ENCODE peak calls at places on chromosomes 1 and 21, in six cellular contexts. F, D, G, C, U and H are unnamed samples.

GRCh38 chr1:188170935-188171334 is 1342.2 kb downstream of the PLA2G4A start:
- DNase-seq in F (no peak), C (no peak), D (no peak), U (no peak), G (no peak), H (no peak)

GRCh38 chr1:31364561-31365255 is 8.2 kb downstream of the FABP3 start:
- DNase-seq in D (no peak), G (no peak), F (no peak), U (no peak), C (no peak), H (no peak)

GRCh38 chr21:34522284-34522683 is 10.3 kb upstream of the KCNE1 start:
- DNase-seq in U (no peak), F (no peak), C (no peak), D (no peak), G (no peak), H (no peak)

GRCh38 chr1:56803561-56804156 is 15.5 kb downstream of the FYB2 start:
- DNase-seq in U (no peak), G (no peak), D (peak), F (peak), C (no peak), H (peak)

GRCh38 chr1:234893725-234894630 is 234.7 kb downstream of the TOMM20 start:
- DNase-seq in D (peak), C (no peak), U (no peak), G (no peak), F (peak), H (no peak)

GRCh38 chr21:17455451-17455850 is 57.4 kb upstream of the CXADR start:
- DNase-seq in F (no peak), C (no peak), U (no peak), D (no peak), G (no peak), H (no peak)

GRCh38 chr1:3772027-3772714 is 378 bp upstream of the SMIM1 start:
- DNase-seq in U (no peak), G (peak), C (peak), F (peak), D (peak), H (no peak)

GRCh38 chr1:31164291-31164690 is 75.4 kb downstream of the NKAIN1 start:
- DNase-seq in F (no peak), D (no peak), C (no peak), G (no peak), U (no peak), H (no peak)

GRCh38 chr1:94887603-94888171 is 39.2 kb downstream of the CNN3 start:
- DNase-seq in C (no peak), F (no peak), D (no peak), G (no peak), U (no peak), H (no peak)

GRCh38 chr1:183544598-183545297 is 45.5 kb downstream of the NCF2 start:
- DNase-seq in G (no peak), F (no peak), D (no peak), U (no peak), C (no peak), H (peak)

DNA sequence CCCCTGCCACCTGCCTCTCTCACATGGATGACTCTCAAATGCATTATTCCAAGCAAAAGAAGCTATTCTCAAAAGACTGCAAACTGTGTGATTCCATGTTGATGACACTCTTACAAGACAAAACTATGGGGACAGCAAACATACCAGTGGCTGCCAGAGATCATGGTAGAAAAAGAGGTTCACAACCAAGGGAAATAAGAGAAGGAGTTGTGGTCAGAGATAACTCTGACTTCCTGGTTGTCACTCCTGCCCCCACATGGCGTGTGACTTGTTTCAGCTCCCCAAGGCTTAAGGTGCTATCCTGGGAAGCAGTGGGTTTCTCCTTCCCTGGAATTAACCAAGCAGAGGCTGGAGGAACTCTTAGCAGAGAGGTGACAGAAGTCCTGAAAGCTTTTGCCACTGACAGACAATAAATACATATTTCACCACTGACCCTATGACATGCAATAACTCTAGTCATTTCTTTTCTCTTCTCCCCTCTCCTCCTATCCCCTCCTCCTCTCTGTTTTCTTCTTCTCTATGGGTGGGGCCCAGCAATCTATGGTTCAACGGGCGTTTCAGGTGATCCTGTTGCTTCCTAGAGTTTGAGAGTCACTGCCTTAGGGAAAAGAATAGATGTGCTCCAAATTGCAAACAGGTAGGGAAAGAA is 185.1 kb downstream of the FCRL5 start:
- DNase-seq in D (no peak), U (no peak), G (no peak), C (no peak), F (no peak), H (no peak)
- H3K4me3 ChIP-seq in D (no peak), U (no peak), G (no peak), C (no peak), F (no peak), H (no peak)

DNA sequence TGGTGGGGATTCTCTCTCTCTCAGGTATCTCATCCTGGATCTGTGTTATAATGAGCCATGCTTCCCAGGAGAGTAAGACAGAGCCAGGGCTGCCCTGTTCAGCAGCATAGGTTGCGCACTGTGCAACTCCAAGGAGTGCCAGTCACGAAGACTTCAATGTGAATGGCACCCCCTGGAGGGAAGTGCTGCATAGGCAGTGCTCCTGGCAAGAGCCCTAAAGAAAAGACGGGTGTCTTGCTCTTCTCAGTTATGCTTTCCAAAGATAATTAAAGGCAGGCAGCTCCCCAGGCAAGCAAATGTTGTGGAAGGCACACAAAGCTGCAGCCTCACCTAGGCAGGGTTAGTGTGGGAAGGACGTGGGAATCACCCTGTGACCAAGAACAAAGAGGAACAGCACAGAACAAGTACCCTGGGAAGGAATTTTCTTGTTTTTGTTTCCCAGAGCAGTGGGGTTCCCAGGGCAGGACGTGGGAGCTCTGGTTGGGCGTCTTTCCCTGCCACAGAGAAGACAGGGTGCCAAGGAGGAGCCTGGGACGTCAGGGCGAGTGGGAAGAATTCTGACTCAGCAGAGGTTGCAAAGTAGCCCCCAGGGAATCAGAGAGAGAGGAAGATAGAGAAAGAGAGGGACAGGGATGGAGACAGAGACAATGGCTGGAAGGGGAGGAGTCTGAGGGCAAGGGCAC is 120.9 kb downstream of the KCNN3 start:
- DNase-seq in F (no peak), D (peak), U (no peak), C (no peak), G (no peak), H (no peak)
- TF ChIP-seq CTCF in F (no peak), D (peak), U (peak), C (no peak), G (peak), H (peak)

GRCh38 chr1:96191165-96191564 is 530.4 kb upstream of the PTBP2 start:
- DNase-seq in G (no peak), D (no peak), F (no peak), C (no peak), U (no peak), H (no peak)
- H3K4me3 ChIP-seq in G (no peak), D (no peak), F (no peak), C (no peak), U (no peak), H (no peak)

DNA sequence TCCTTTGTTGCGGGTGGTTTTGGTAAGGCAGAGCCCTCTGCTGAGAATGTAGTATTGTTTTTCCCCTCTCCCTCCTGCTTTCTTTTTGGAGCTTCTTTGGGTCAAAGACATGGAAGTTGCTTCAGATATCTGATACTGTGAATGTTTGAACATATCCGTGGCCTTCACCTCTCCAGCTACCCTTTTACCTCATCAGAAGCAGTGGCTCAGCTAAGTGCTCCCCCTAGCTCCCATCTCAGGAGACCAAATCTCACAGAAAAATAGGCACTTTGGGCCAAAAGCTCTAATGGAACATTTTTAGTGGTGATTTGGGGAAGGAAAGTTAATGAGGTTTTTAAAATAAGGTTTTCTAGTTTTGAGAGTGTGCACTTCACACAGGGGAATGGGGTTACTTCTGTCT is 6.3 kb downstream of the TMEM200B start:
- DNase-seq in G (no peak), D (no peak), C (no peak), U (no peak), F (no peak), H (no peak)
- TF ChIP-seq CTCF in G (peak), D (no peak), C (peak), U (peak), F (no peak), H (peak)

DNA sequence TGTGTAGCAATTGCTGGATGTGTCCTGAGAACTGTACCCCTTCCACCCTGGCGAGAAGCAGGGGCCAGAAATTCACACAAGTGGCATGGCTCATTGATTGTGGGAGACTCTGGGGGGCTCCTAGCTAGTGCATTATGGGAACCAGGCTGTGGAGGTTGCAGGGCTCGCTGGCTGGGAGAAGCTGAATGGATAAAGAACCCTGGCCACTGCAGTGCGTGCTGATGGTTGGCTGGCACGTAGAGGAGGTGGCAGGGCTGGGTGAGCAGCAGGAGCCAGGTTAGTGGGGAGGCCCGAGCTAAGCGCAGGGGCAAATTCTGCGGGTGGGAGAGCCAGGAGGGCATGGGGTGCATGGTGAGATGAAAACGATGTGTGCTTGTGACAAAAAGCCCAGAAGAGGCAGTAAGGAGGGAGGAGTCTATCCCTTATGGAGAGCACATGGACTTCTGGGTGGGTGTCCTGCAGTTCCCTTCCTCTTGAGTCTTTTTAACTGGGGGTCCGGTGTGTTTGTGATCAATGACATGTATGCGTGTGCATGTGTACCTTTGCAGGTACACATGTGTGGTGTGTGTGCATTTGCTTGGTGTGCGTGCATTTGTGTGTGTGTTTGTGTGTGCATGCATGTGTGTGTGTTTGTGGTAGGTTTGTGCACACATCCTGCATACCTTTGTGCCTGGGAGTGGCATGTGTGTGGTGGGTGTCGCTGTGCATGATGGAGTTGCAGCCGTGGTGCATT is 3.6 kb downstream of the GUK1 start:
- DNase-seq in U (no peak), C (no peak), G (no peak), F (no peak), D (no peak), H (no peak)
- H3K4me3 ChIP-seq in U (no peak), C (no peak), G (no peak), F (no peak), D (no peak), H (no peak)

DNA sequence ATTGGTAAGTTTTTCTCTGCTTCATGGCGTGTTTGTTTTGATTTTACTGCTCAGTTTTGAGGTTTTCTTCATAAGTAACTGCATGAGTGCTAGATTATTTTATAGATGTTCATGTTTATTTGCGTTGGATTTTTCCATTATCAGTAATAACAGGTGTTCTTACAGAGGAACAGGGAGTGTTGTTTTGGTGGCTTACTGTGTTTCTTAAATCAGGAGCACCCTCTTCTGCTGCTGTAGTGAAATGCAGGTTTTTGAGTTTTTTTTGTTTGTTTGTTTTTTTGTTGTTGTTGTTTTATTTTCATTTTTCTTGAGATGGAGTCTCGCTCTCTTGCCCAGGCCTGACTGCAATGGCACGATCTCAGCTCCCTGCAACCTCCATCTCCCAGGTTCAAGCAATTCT is 32.6 kb downstream of the CTBS start:
- DNase-seq in U (no peak), F (no peak), G (no peak), D (peak), C (no peak), H (no peak)
- TF ChIP-seq CTCF in U (no peak), F (no peak), G (peak), D (peak), C (no peak), H (peak)

DNA sequence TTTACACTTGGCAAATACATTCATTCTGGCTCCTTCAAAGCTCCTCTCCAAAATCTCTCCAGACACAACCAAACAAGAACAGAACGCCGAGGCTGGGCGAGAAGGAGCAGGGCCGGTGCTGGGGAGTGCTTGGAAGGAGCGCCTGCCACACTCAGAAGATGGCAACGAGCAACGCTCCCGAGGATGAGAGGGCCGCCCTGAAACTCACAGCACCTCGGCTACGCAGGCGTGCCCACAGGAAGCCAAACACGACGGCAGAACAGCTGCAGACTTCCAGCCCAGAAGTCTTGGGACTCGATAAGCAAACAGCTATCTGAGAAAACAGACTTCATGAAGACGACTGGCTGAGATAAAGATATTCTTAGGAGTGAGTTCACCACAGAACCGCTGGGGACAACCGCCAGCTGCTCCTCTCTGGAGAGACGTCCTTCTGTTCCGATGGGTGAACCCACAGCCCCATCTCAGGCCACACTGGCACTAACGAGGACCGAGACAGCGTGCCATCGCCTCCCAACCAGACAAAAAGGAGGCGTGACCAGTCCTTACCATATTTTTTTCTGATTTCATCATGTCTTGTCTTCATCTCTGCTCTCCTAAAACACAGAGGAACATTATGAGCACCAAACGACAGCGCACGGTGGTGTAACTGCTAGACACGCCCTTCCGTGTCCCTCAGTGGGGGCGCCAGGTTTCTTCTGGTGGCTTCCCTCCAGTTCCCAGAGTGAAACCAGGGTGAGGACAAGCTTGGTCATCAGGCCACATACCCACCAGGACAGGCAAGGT is 18.6 kb downstream of the PTTG1IP start:
- DNase-seq in F (no peak), D (no peak), G (no peak), C (peak), U (no peak), H (no peak)
- H3K4me3 ChIP-seq in F (no peak), D (no peak), G (no peak), C (no peak), U (no peak), H (no peak)

DNA sequence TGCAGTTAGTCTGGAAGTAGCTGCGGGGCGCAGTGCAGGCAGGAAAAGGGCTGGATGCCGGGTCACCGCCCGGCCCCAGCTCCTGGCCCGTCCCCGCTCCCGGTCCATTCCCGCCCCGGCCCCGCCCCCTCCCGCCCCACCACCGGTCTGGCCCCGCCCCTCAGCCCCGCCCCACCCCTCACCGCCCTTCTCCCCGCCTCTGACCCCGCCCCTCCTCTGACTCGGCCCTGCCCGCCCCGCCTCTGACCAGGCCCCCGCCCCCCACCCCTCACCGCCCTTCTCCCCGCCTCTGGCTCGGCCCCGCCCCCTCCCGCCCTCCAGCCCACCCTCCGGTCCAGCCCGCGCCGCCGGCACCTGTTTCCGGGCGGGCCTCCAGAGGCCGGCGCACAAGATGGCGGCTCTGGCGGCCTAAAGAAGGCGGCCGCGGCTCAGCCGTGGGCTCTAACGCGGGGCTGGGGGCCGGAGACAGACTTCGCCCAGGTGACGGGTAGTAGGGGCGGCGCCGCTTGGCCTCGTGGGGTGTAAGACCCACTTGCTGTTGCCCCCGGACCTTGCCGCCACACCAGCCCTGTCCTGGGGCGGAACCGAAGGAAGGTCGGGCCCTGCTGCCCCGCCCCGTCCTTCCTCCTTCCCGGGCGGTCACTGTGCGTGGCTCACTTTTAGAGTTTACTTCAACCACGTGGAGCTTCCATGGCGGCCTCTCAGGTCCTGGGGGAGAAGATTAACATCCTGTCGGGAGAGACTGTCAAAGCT is at the start of gene UBIAD1:
- DNase-seq in C (peak), F (peak), U (no peak), D (peak), G (peak), H (peak)
- TF ChIP-seq CTCF in C (no peak), F (no peak), U (peak), D (no peak), G (no peak), H (no peak)